ENCODE peak calls at places on chromosomes 6 and 20, in nine cellular contexts. E, Q, B, M, T, H, A, Z and N are unnamed samples.
A peak's percentile ranks its signal among the peaks of the same experiment; 100 is the strongest.

GRCh38 chr6:35808688-35809087 is 3.5 kb downstream of the LHFPL5 start:
- DNase-seq in E (no peak), Q (no peak), B (no peak), M (no peak), T (peak; percentile 32), H (no peak), A (no peak), Z (no peak), N (peak; percentile 66)

GRCh38 chr6:107386904-107387303 is 72.5 kb downstream of the PDSS2 start:
- DNase-seq in E (no peak), Q (no peak), B (no peak), M (no peak), T (no peak), H (no peak), A (no peak), Z (no peak), N (no peak)

GRCh38 chr6:17394192-17394611 is 807 bp downstream of the CAP2 start:
- DNase-seq in E (peak; percentile 82), Q (peak; percentile 75), B (peak; percentile 25), M (no peak), T (peak; percentile 71), H (no peak), A (peak; percentile 66), Z (peak; percentile 72), N (peak; percentile 72)

GRCh38 chr6:30787954-30788353 is 43.6 kb upstream of the IER3 start:
- DNase-seq in E (no peak), Q (no peak), B (no peak), M (no peak), T (no peak), H (no peak), A (no peak), Z (no peak), N (no peak)

GRCh38 chr6:25017932-25018581 is 82.3 kb upstream of the RIPOR2 start:
- DNase-seq in E (peak; percentile 75), Q (peak; percentile 88), B (peak; percentile 55), M (peak; percentile 73), T (peak; percentile 87), H (peak; percentile 88), A (no peak), Z (no peak), N (peak; percentile 69)

GRCh38 chr6:3324262-3324942 is 65.7 kb downstream of the PSMG4 start:
- DNase-seq in E (peak; percentile 96), Q (peak; percentile 81), B (no peak), M (no peak), T (peak; percentile 96), H (peak; percentile 57), A (no peak), Z (no peak), N (peak; percentile 71)

GRCh38 chr6:117272032-117272866 is 6.9 kb downstream of the VGLL2 start:
- DNase-seq in E (no peak), Q (no peak), B (no peak), M (no peak), T (no peak), H (no peak), A (no peak), Z (no peak), N (peak; percentile 76)

GRCh38 chr6:56766139-56766805 is 123.6 kb upstream of the DST start:
- DNase-seq in E (no peak), Q (no peak), B (no peak), M (no peak), T (no peak), H (no peak), A (no peak), Z (no peak), N (no peak)

GRCh38 chr6:12483712-12484111 is 193.6 kb downstream of the EDN1 start:
- DNase-seq in E (peak; percentile 94), Q (peak; percentile 60), B (no peak), M (no peak), T (peak; percentile 75), H (peak; percentile 73), A (no peak), Z (no peak), N (no peak)

GRCh38 chr20:37245671-37246237 is 15.9 kb downstream of the GHRH start:
- DNase-seq in E (no peak), Q (no peak), B (no peak), M (no peak), T (no peak), H (no peak), A (no peak), Z (no peak), N (no peak)

GRCh38 chr6:12013368-12013617 is 1.2 kb downstream of the HIVEP1 start:
- DNase-seq in E (no peak), Q (no peak), B (no peak), M (no peak), T (no peak), H (no peak), A (no peak), Z (no peak), N (no peak)

GRCh38 chr20:11844691-11845090 is 73.0 kb upstream of the BTBD3 start:
- DNase-seq in E (no peak), Q (peak; percentile 16), B (no peak), M (no peak), T (peak; percentile 26), H (no peak), A (no peak), Z (no peak), N (no peak)

GRCh38 chr20:11847827-11848226 is 69.9 kb upstream of the BTBD3 start:
- DNase-seq in E (no peak), Q (no peak), B (no peak), M (no peak), T (no peak), H (no peak), A (no peak), Z (no peak), N (no peak)

GRCh38 chr20:11843289-11843688 is 74.4 kb upstream of the BTBD3 start:
- DNase-seq in E (no peak), Q (no peak), B (no peak), M (no peak), T (no peak), H (no peak), A (no peak), Z (no peak), N (no peak)

GRCh38 chr20:11846131-11846530 is 71.6 kb upstream of the BTBD3 start:
- DNase-seq in E (no peak), Q (no peak), B (no peak), M (no peak), T (no peak), H (no peak), A (no peak), Z (no peak), N (no peak)

GRCh38 chr20:11845311-11845710 is 72.4 kb upstream of the BTBD3 start:
- DNase-seq in E (peak; percentile 40), Q (no peak), B (no peak), M (no peak), T (no peak), H (no peak), A (no peak), Z (no peak), N (no peak)
- H3K4me3 ChIP-seq in E (no peak overlapping the region), Q (no peak overlapping the region), B (no peak overlapping the region), M (no peak overlapping the region), T (no peak overlapping the region), H (no peak overlapping the region), A (no peak overlapping the region), Z (no peak overlapping the region), N (no peak overlapping the region)

GRCh38 chr6:149756261-149756636 is 6.7 kb downstream of the PCMT1 start:
- DNase-seq in E (no peak), Q (no peak), B (no peak), M (no peak), T (no peak), H (no peak), A (no peak), Z (no peak), N (no peak)

GRCh38 chr6:149766156-149766768 is 16.7 kb downstream of the PCMT1 start:
- DNase-seq in E (peak; percentile 37), Q (peak; percentile 95), B (peak; percentile 42), M (no peak), T (peak; percentile 94), H (no peak), A (no peak), Z (no peak), N (no peak)

GRCh38 chr6:149763866-149764265 is 14.3 kb downstream of the PCMT1 start:
- DNase-seq in E (peak; percentile 74), Q (no peak), B (no peak), M (no peak), T (no peak), H (no peak), A (no peak), Z (no peak), N (no peak)

GRCh38 chr6:149755300-149756260 is 6.0 kb downstream of the PCMT1 start:
- DNase-seq in E (no peak), Q (no peak), B (no peak), M (no peak), T (no peak), H (peak; percentile 52), A (no peak), Z (no peak), N (no peak)

GRCh38 chr6:149761438-149761837 is 11.9 kb downstream of the PCMT1 start:
- DNase-seq in E (no peak), Q (no peak), B (no peak), M (no peak), T (no peak), H (peak; percentile 30), A (no peak), Z (no peak), N (no peak)
- H3K4me3 ChIP-seq in E (no peak overlapping the region), Q (no peak overlapping the region), B (no peak overlapping the region), M (no peak overlapping the region), T (no peak overlapping the region), H (no peak overlapping the region), A (no peak overlapping the region), Z (no peak overlapping the region), N (no peak overlapping the region)

DNA sequence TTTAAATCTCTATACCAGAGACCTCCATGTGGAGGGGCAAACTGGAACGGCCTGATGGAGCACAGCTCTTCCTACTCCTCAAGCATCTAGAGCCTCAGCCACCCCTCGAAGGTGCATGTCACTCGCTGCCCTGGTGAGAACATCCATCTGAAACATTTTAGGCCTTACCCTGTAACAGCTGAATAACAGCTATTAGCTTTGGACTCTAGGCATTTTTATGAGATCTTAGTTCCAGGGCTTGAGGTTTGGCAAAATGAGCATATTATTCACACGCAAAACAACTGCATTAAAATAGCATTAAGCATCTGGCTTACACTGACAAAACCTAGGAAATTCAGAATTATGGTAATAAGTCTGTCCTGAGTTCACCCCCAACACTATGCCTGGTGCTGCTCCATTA is 56.1 kb downstream of the ADAT2 start:
- DNase-seq in E (peak; percentile 46), Q (no peak), B (no peak), M (no peak), T (no peak), H (no peak), A (no peak), Z (no peak), N (no peak)
- H3K4me3 ChIP-seq in E (no peak overlapping the region), Q (no peak overlapping the region), B (no peak overlapping the region), M (no peak overlapping the region), T (no peak overlapping the region), H (no peak overlapping the region), A (no peak overlapping the region), Z (no peak overlapping the region), N (no peak overlapping the region)

DNA sequence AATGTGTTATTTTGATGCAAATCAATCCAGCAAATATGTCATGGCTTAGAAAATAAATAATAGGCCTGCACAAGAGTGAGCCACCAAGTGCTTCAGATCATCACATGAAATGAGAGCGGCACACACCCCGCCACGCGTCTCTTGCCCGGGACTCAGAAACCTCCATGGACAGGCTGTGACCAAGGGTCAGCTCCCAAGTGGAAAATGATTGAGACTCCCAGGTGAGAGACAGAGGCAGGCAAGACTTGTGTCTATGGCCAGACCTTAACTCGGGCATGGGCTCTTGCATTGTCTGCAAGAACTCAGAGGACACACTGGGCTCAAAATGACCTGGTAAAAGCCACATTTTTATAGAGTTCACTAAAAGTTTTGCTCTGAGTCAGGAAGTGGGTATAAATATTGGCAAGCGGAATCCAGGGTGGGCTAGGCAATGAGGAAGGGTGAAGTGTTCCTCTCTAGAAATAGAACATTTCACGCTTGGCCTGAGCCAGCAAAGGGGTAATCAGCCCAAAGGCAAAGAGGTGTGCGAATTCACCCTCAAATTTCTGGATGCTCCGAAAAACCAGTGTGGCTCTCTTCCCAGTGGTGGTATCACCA is 30.7 kb upstream of the RIN2 start:
- DNase-seq in E (no peak), Q (no peak), B (no peak), M (no peak), T (no peak), H (no peak), A (no peak), Z (no peak), N (no peak)
- H3K4me3 ChIP-seq in E (no peak overlapping the region), Q (no peak overlapping the region), B (no peak overlapping the region), M (no peak overlapping the region), T (no peak overlapping the region), H (no peak overlapping the region), A (no peak overlapping the region), Z (no peak overlapping the region), N (no peak overlapping the region)